ENCODE peak calls at places on chromosomes 4 and X, in four cellular contexts. Y, R, M and P are unnamed samples.

GRCh38 chrX:80747832-80748231 is 61.8 kb downstream of the BRWD3 start:
- DNase-seq in Y (peak), M (no peak), R (no peak), P (no peak)

GRCh38 chr4:89298788-89299152 is 8.8 kb downstream of the GPRIN3 start:
- DNase-seq in M (no peak), Y (peak), R (no peak), P (no peak)

GRCh38 chr4:105594094-105595010 is 41.9 kb downstream of the ARHGEF38 start:
- DNase-seq in Y (no peak), M (no peak), R (no peak), P (no peak)

GRCh38 chr4:12393631-12394262 is 965.1 kb upstream of the HS3ST1 start:
- DNase-seq in R (no peak), M (no peak), Y (no peak), P (no peak)

GRCh38 chr4:41177016-41177415 is 37.3 kb downstream of the APBB2 start:
- DNase-seq in M (no peak), Y (peak), R (no peak), P (no peak)

GRCh38 chr4:48944659-48945290 is 38.2 kb upstream of the OCIAD2 start:
- DNase-seq in R (no peak), M (no peak), Y (no peak), P (no peak)

GRCh38 chrX:140822184-140822583 is 112.6 kb downstream of the LINC00632 start:
- DNase-seq in Y (no peak), M (no peak), R (no peak), P (no peak)

GRCh38 chr4:17761062-17761461 is 20.4 kb downstream of the FAM184B start:
- DNase-seq in Y (no peak), R (no peak), M (no peak), P (no peak)

GRCh38 chrX:47958943-47959342 is 44.8 kb downstream of the ZNF182 start:
- DNase-seq in R (no peak), Y (peak), M (no peak), P (no peak)

GRCh38 chrX:32530802-32531403 is 680.4 kb downstream of the DMD start:
- DNase-seq in Y (peak), M (no peak), R (no peak), P (no peak)

GRCh38 chrX:11113731-11114130 is 2.6 kb downstream of the HCCS start:
- DNase-seq in Y (peak), R (no peak), M (no peak), P (no peak)

GRCh38 chr4:112523764-112524505 is 8.0 kb upstream of the NEUROG2 start:
- DNase-seq in M (peak), R (no peak), Y (peak), P (no peak)

GRCh38 chrX:130172127-130172834 is 519 bp downstream of the RAB33A start:
- DNase-seq in Y (no peak), M (no peak), R (no peak), P (no peak)

GRCh38 chr4:57639566-57640328 is 529.6 kb upstream of the IGFBP7 start:
- DNase-seq in M (no peak), R (no peak), Y (no peak), P (no peak)

GRCh38 chr4:84503495-84504437 is 4.7 kb upstream of the NKX6-1 start:
- DNase-seq in R (no peak), M (no peak), Y (peak), P (no peak)

GRCh38 chr4:2930821-2931764 is 32.1 kb downstream of the NOP14 start:
- DNase-seq in R (no peak), M (peak), Y (no peak), P (peak)

GRCh38 chrX:31123335-31123734 is 51.5 kb upstream of the FTHL17 start:
- DNase-seq in R (no peak), M (no peak), Y (no peak), P (no peak)

GRCh38 chrX:53599781-53600396 is 86.6 kb downstream of the HUWE1 start:
- DNase-seq in M (no peak), Y (no peak), R (no peak), P (no peak)

GRCh38 chr4:152109585-152110509 is 349.0 kb upstream of the GATB start:
- DNase-seq in Y (peak), M (no peak), R (no peak), P (no peak)

GRCh38 chr4:188032583-188032982 is 37.0 kb downstream of the ZFP42 start:
- DNase-seq in M (no peak), R (no peak), Y (no peak), P (no peak)

GRCh38 chr4:74545488-74545887 is 100.6 kb downstream of the AREG start:
- DNase-seq in R (peak), Y (peak), M (peak), P (no peak)

GRCh38 chr4:115484479-115484878 is 371.1 kb upstream of the NDST4 start:
- DNase-seq in Y (no peak), M (no peak), R (no peak), P (no peak)

GRCh38 chr4:115491686-115492085 is 378.3 kb upstream of the NDST4 start:
- DNase-seq in R (no peak), Y (no peak), M (no peak), P (no peak)

GRCh38 chr4:115485402-115485801 is 372.0 kb upstream of the NDST4 start:
- DNase-seq in R (no peak), M (no peak), Y (no peak), P (no peak)

DNA sequence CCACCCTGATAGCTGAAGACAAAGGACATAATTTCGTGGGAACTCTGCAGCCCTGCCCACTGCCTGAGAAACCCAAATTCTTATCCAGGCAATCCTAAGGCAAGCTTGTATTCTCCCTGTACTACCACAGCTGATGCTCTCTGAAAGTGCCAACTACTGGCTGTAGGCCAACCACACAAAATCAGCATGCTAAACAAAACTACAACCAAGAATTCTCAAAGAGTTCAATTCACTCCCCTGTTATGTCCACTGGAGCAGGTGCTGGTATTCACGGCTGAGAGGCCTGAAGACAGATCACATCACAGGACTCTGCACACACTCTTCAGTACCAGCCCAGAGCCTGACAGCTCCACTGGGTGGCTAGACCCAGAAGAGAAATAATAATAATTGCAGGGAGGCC is 375.9 kb upstream of the NDST4 start:
- DNase-seq in R (no peak), M (no peak), Y (no peak), P (no peak)
- H3K4me3 ChIP-seq in R (no peak), M (no peak), Y (no peak), P (no peak)

GRCh38 chrX:24005028-24005427 is 22.0 kb downstream of the KLHL15 start:
- DNase-seq in Y (no peak), M (no peak), R (no peak), P (no peak)

GRCh38 chrX:24002792-24003191 is 24.2 kb downstream of the KLHL15 start:
- DNase-seq in R (no peak), Y (no peak), M (no peak), P (no peak)

GRCh38 chrX:24005867-24006266 is 21.1 kb downstream of the KLHL15 start:
- DNase-seq in R (no peak), M (no peak), Y (no peak), P (no peak)

DNA sequence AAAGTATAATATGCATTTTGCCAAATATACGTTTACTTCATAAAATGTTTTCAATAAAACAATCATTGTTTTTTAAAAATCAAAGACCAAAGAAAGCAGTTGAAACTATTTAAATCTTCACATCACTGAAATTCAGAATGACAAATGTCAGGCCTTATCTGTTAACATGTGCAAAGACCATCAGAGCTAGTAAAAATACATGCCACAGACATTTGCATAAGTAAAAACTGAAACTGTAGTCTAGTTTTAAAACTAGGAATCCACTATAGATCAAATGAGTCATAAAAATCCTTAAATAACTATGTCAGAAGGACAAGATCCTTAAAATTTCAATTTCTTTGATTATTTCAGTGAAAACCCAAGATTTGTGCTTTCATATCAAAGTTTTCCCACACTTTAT is 24.8 kb downstream of the KLHL15 start:
- DNase-seq in M (no peak), Y (no peak), R (no peak), P (no peak)
- H3K4me3 ChIP-seq in M (no peak), Y (no peak), R (no peak), P (no peak)

GRCh38 chr4:7886250-7886973 is 53.2 kb downstream of the AFAP1 start:
- DNase-seq in R (no peak), Y (peak), M (no peak), P (no peak)

GRCh38 chr4:7880681-7881080 is 59.0 kb downstream of the AFAP1 start:
- DNase-seq in Y (no peak), M (no peak), R (no peak), P (no peak)

GRCh38 chr4:7887415-7887814 is 52.2 kb downstream of the AFAP1 start:
- DNase-seq in Y (no peak), R (no peak), M (no peak), P (no peak)

GRCh38 chr4:7890635-7891393 is 48.8 kb downstream of the AFAP1 start:
- DNase-seq in Y (peak), R (no peak), M (no peak), P (no peak)

DNA sequence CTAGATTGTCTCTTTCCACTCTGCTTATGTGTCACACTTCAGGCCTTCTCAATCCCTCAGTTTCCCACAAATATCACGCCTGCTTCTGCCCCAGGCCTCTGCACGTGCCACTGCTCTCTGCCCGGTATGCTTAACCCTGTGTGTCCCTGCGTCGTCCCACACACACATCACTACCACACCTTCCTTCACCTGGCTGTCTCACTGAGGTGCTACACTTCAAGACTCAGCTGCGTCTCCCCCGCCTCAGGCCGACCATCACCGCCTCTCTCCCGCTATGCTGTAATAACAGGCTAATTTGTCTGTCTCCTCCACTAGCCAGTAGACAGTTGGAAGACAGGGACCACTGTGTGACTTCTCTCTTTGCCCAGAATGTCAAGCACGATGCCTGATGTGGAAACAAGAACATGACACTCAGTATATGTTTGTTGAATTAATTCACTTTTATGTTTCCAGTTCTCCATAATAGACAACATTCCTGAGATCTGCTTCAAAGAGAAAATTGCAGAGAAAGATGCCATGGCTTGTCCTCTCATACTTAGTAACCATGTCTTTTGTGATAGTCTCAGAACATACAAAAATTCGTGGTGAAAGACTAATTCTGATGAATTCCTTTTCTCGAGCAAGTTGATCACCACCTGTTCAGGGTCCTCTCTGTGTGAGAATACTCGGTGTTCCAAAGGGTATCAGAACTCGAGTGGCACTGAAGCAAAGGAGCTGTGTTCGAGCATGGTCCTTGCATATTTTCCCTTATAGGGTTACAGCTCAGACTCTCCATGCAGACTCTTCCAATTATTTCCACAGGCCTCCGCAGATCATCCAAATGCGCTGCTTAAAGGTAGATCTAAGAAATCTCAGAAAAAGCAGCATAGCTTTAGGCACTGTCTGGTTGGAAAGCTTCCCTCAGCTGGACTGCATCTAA is 54.2 kb downstream of the AFAP1 start:
- DNase-seq in R (no peak), Y (no peak), M (no peak), P (no peak)
- H3K4me3 ChIP-seq in R (no peak), Y (no peak), M (no peak), P (peak)

GRCh38 chr4:176879370-176880116 is 86.8 kb upstream of the VEGFC start:
- DNase-seq in Y (peak), R (no peak), M (no peak), P (no peak)

GRCh38 chr4:176875441-176875930 is 82.8 kb upstream of the VEGFC start:
- DNase-seq in M (no peak), Y (peak), R (no peak), P (no peak)

GRCh38 chr4:176872461-176872860 is 79.7 kb upstream of the VEGFC start:
- DNase-seq in R (no peak), M (no peak), Y (no peak), P (no peak)

GRCh38 chr4:176875026-176875425 is 82.3 kb upstream of the VEGFC start:
- DNase-seq in Y (peak), R (no peak), M (no peak), P (no peak)
- H3K4me3 ChIP-seq in Y (no peak), R (no peak), M (no peak), P (no peak)